ENCODE peak calls at places on chromosomes 12 and 14, in seven cellular contexts. U, A, I, E, R, Z and W are unnamed samples.

GRCh38 chr12:65665817-65666216 is 158.5 kb upstream of the HMGA2 start:
- DNase-seq in U (no peak), A (no peak), I (no peak), E (no peak), R (no peak), Z (no peak), W (no peak)

GRCh38 chr14:50260511-50260910 is 29.1 kb upstream of the SOS2 start:
- DNase-seq in U (no peak), A (no peak), I (no peak), E (no peak), R (no peak), Z (no peak), W (no peak)

GRCh38 chr12:15268927-15269552 is 47.8 kb upstream of the RERG start:
- DNase-seq in U (peak; percentile 40), A (no peak), I (no peak), E (peak; percentile 62), R (no peak), Z (no peak), W (no peak)

GRCh38 chr12:50986961-50987737 is 34.8 kb downstream of the HIGD1C start:
- DNase-seq in U (peak; percentile 47), A (no peak), I (no peak), E (no peak), R (no peak), Z (no peak), W (no peak)

GRCh38 chr14:56532546-56532945 is 47.1 kb upstream of the TMEM260 start:
- DNase-seq in U (no peak), A (no peak), I (no peak), E (no peak), R (no peak), Z (no peak), W (no peak)

GRCh38 chr14:59055439-59056045 is 132.9 kb upstream of the DAAM1 start:
- DNase-seq in U (peak; percentile 28), A (no peak), I (no peak), E (peak; percentile 21), R (no peak), Z (no peak), W (no peak)

GRCh38 chr12:112176321-112177010 is 51.1 kb downstream of the TRAFD1 start:
- DNase-seq in U (no peak), A (no peak), I (peak; percentile 12), E (no peak), R (peak; percentile 54), Z (peak; percentile 21), W (no peak)

GRCh38 chr12:11650279-11650696 is 814 bp downstream of the ETV6 start:
- DNase-seq in U (peak; percentile 41), A (no peak), I (no peak), E (no peak), R (no peak), Z (no peak), W (peak; percentile 60)

GRCh38 chr14:77249286-77249685 is 21.7 kb downstream of the NGB start:
- DNase-seq in U (no peak), A (no peak), I (no peak), E (no peak), R (no peak), Z (peak; percentile 15), W (no peak)

GRCh38 chr12:132925597-132926416 is 30.3 kb downstream of the ZNF605 start:
- DNase-seq in U (no peak), A (no peak), I (no peak), E (no peak), R (no peak), Z (no peak), W (no peak)

GRCh38 chr12:2332266-2332665 is 279.5 kb downstream of the CACNA1C start:
- DNase-seq in U (no peak), A (no peak), I (no peak), E (no peak), R (no peak), Z (no peak), W (no peak)

GRCh38 chr12:69684472-69684871 is 14.6 kb downstream of the BEST3 start:
- DNase-seq in U (no peak), A (no peak), I (no peak), E (no peak), R (no peak), Z (no peak), W (no peak)

GRCh38 chr14:87161502-87161901 is 831.5 kb downstream of the GALC start:
- DNase-seq in U (no peak), A (no peak), I (no peak), E (no peak), R (no peak), Z (no peak), W (no peak)

GRCh38 chr14:105378199-105378598 is 20.1 kb upstream of the TEX22 start:
- DNase-seq in U (no peak), A (no peak), I (no peak), E (no peak), R (no peak), Z (no peak), W (no peak)

GRCh38 chr14:105377555-105378182 is 20.7 kb upstream of the TEX22 start:
- DNase-seq in U (no peak), A (no peak), I (no peak), E (no peak), R (no peak), Z (no peak), W (no peak)

GRCh38 chr14:105376521-105377440 is 21.6 kb upstream of the TEX22 start:
- DNase-seq in U (no peak), A (no peak), I (no peak), E (no peak), R (no peak), Z (no peak), W (no peak)

GRCh38 chr14:105375635-105376057 is 22.7 kb upstream of the TEX22 start:
- DNase-seq in U (no peak), A (no peak), I (no peak), E (no peak), R (no peak), Z (no peak), W (no peak)

GRCh38 chr14:105374389-105374788 is 23.9 kb upstream of the TEX22 start:
- DNase-seq in U (no peak), A (no peak), I (no peak), E (no peak), R (no peak), Z (no peak), W (no peak)
- H3K27ac ChIP-seq in U (no peak overlapping the region), A (no peak overlapping the region), I (no peak overlapping the region), E (no peak overlapping the region), R (no peak overlapping the region), Z (no peak overlapping the region), W (no peak overlapping the region)

GRCh38 chr14:31320216-31320615 is 100.1 kb downstream of the HEATR5A start:
- DNase-seq in U (no peak), A (no peak), I (no peak), E (no peak), R (no peak), Z (peak; percentile 90), W (peak; percentile 80)

GRCh38 chr14:31323419-31323818 is 96.9 kb downstream of the HEATR5A start:
- DNase-seq in U (no peak), A (no peak), I (no peak), E (no peak), R (no peak), Z (no peak), W (no peak)

GRCh38 chr14:31320922-31321779 is 99.2 kb downstream of the HEATR5A start:
- DNase-seq in U (peak; percentile 50), A (no peak), I (no peak), E (no peak), R (no peak), Z (no peak), W (no peak)

DNA sequence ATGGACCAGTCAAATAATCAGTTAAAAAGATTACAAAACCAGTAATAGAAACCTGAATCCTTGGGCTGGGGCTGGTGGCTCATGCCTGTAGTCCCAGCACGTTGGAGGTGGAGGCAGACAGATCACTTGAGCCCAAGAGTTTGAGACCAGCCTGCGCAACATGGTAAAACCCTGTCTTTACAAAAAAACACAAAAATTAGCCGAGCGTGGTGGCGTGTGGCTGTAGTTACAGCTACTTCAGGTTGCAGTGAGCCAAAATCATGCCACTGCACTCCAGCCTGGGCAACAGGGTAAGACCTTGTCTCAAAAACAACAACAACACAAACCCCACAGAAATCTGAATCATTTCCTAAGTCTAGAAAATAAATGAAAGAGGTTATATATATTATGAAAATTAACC is 100.6 kb downstream of the HEATR5A start:
- DNase-seq in U (no peak), A (no peak), I (no peak), E (no peak), R (no peak), Z (no peak), W (no peak)
- H3K4me3 ChIP-seq in U (no peak overlapping the region), A (no peak overlapping the region), I (no peak overlapping the region), E (no peak overlapping the region), R (no peak overlapping the region), Z (no peak overlapping the region), W (no peak overlapping the region)

GRCh38 chr12:29737616-29738015 is 46.1 kb downstream of the TMTC1 start:
- DNase-seq in U (no peak), A (no peak), I (no peak), E (no peak), R (no peak), Z (no peak), W (peak; percentile 36)

GRCh38 chr12:29738416-29738815 is 45.3 kb downstream of the TMTC1 start:
- DNase-seq in U (no peak), A (no peak), I (no peak), E (no peak), R (no peak), Z (no peak), W (no peak)

GRCh38 chr12:29742646-29743045 is 41.1 kb downstream of the TMTC1 start:
- DNase-seq in U (no peak), A (no peak), I (no peak), E (no peak), R (no peak), Z (no peak), W (no peak)

GRCh38 chr12:29741342-29742241 is 42.1 kb downstream of the TMTC1 start:
- DNase-seq in U (no peak), A (no peak), I (no peak), E (no peak), R (no peak), Z (no peak), W (no peak)

GRCh38 chr12:29739279-29739991 is 44.3 kb downstream of the TMTC1 start:
- DNase-seq in U (no peak), A (no peak), I (no peak), E (no peak), R (no peak), Z (no peak), W (no peak)
- H3K27ac ChIP-seq in U (no peak overlapping the region), A (no peak overlapping the region), I (no peak overlapping the region), E (no peak overlapping the region), R (no peak overlapping the region), Z (no peak overlapping the region), W (peak overlapping the region; percentile 82)

DNA sequence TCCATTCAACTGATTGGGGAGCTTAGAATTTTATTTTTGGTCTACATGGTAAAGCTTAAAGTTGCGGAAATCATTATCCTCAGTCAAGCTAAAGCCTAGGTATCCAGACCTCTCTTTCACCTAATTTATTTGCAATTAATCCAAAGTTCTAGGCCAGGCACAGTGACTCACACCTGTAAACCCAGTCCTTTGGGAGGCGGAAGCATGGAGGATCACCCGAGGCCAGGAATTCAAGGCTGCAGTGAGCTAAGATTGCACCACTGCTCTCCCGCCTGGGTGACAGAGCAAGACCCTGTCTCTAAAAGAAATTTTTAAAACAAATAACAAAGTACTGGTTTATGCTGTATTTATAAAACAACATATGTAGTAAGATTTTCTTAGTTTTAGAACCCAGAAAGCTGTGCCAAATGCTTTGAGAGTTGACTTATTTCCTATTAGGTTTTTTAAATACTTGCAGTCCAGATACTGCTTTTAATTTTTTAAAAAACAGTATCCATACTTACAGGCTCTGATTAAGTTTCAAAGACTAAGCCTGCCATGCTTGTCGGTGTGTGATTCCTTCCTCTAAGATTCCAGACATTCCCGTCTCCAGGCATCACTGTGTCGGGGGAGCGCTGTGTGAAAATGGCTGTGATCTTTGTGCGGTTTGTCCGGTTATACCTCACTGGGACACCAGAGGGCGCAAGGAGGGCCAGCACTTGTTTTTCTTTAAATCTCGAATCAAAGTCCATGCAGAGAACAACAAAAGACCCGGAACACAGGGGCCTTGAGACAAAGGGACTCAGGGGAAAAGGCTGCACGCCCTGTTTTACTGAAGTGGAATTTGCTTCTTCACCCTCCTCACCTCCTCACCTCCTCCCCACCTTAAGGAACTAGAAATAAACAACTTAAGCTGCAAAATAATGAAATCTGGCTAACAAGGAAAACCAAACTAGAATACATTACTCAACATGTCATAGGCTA is 24.6 kb upstream of the TMPO start:
- DNase-seq in U (peak; percentile 87), A (peak; percentile 85), I (peak; percentile 84), E (peak; percentile 67), R (peak; percentile 91), Z (peak; percentile 88), W (peak; percentile 86)
- H3K4me3 ChIP-seq in U (no peak overlapping the region), A (no peak overlapping the region), I (no peak overlapping the region), E (peak overlapping the region; percentile 33), R (no peak overlapping the region), Z (no peak overlapping the region), W (no peak overlapping the region)